ENCODE peak calls at places on chromosomes 2 and 18, in ten cellular contexts. One of them, this sample, is unnamed. For H3K27me3, the result is how much of the 10 kb centered on the place peaks cover.

GRCh38 chr2:223760838-223761502 is 76.4 kb downstream of the AP1S3 start:
- DNase-seq in PC-9: peak
- DNase-seq in IMR-90: peak
- DNase-seq in psoas muscle: no peak
- DNase-seq in upper lobe of right lung: no peak
- DNase-seq in right atrium auricular region: no peak
- DNase-seq in GM23248: peak
- DNase-seq in transverse colon: peak
- DNase-seq in cardiac muscle cell: no peak
- DNase-seq in NT2/D1: no peak
- DNase-seq in this sample: peak

GRCh38 chr2:158893057-158893456 is 75.4 kb upstream of the TANC1 start:
- DNase-seq in PC-9: no peak
- DNase-seq in IMR-90: peak
- DNase-seq in NT2/D1: no peak
- DNase-seq in cardiac muscle cell: no peak
- DNase-seq in psoas muscle: no peak
- DNase-seq in GM23248: peak
- DNase-seq in right atrium auricular region: no peak
- DNase-seq in transverse colon: no peak
- DNase-seq in upper lobe of right lung: no peak
- DNase-seq in this sample: peak

GRCh38 chr2:153404792-153405191 is 73.8 kb downstream of the RPRM start:
- DNase-seq in IMR-90: no peak
- DNase-seq in right atrium auricular region: no peak
- DNase-seq in upper lobe of right lung: no peak
- DNase-seq in GM23248: no peak
- DNase-seq in cardiac muscle cell: no peak
- DNase-seq in NT2/D1: no peak
- DNase-seq in transverse colon: no peak
- DNase-seq in psoas muscle: no peak
- DNase-seq in PC-9: no peak
- DNase-seq in this sample: no peak

GRCh38 chr2:205675861-205676516 is 6.3 kb upstream of the NRP2 start:
- DNase-seq in right atrium auricular region: no peak
- DNase-seq in cardiac muscle cell: peak
- DNase-seq in PC-9: no peak
- DNase-seq in IMR-90: peak
- DNase-seq in NT2/D1: peak
- DNase-seq in psoas muscle: no peak
- DNase-seq in transverse colon: no peak
- DNase-seq in GM23248: peak
- DNase-seq in upper lobe of right lung: no peak
- DNase-seq in this sample: no peak

GRCh38 chr2:43745457-43745856 is 28.4 kb upstream of the DYNC2LI1 start:
- DNase-seq in upper lobe of right lung: no peak
- DNase-seq in cardiac muscle cell: no peak
- DNase-seq in psoas muscle: no peak
- DNase-seq in GM23248: peak
- DNase-seq in NT2/D1: no peak
- DNase-seq in PC-9: no peak
- DNase-seq in IMR-90: peak
- DNase-seq in transverse colon: no peak
- DNase-seq in right atrium auricular region: no peak
- DNase-seq in this sample: no peak

GRCh38 chr2:138632066-138632465 is 130.5 kb downstream of the SPOPL start:
- DNase-seq in cardiac muscle cell: no peak
- DNase-seq in psoas muscle: no peak
- DNase-seq in upper lobe of right lung: no peak
- DNase-seq in NT2/D1: no peak
- DNase-seq in transverse colon: no peak
- DNase-seq in IMR-90: peak
- DNase-seq in GM23248: peak
- DNase-seq in right atrium auricular region: no peak
- DNase-seq in PC-9: no peak
- DNase-seq in this sample: no peak

GRCh38 chr18:36519358-36519757 is 221.8 kb downstream of the FHOD3 start:
- DNase-seq in psoas muscle: no peak
- DNase-seq in GM23248: peak
- DNase-seq in right atrium auricular region: no peak
- DNase-seq in transverse colon: no peak
- DNase-seq in NT2/D1: no peak
- DNase-seq in cardiac muscle cell: no peak
- DNase-seq in IMR-90: peak
- DNase-seq in PC-9: peak
- DNase-seq in upper lobe of right lung: no peak
- DNase-seq in this sample: no peak

GRCh38 chr2:119741868-119742267 is 17.9 kb upstream of the PTPN4 start:
- DNase-seq in psoas muscle: no peak
- DNase-seq in IMR-90: no peak
- DNase-seq in upper lobe of right lung: no peak
- DNase-seq in GM23248: no peak
- DNase-seq in NT2/D1: no peak
- DNase-seq in PC-9: no peak
- DNase-seq in cardiac muscle cell: no peak
- DNase-seq in transverse colon: no peak
- DNase-seq in right atrium auricular region: no peak
- DNase-seq in this sample: no peak

GRCh38 chr2:149038442-149039212 is at the start of gene LYPD6B:
- DNase-seq in GM23248: peak
- DNase-seq in NT2/D1: no peak
- DNase-seq in IMR-90: no peak
- DNase-seq in upper lobe of right lung: peak
- DNase-seq in cardiac muscle cell: peak
- DNase-seq in right atrium auricular region: no peak
- DNase-seq in PC-9: peak
- DNase-seq in transverse colon: peak
- DNase-seq in psoas muscle: no peak
- DNase-seq in this sample: no peak

GRCh38 chr2:136765256-136765735 is at the start of gene THSD7B:
- DNase-seq in GM23248: peak
- DNase-seq in cardiac muscle cell: no peak
- DNase-seq in upper lobe of right lung: peak
- DNase-seq in IMR-90: no peak
- DNase-seq in psoas muscle: no peak
- DNase-seq in PC-9: no peak
- DNase-seq in NT2/D1: no peak
- DNase-seq in transverse colon: no peak
- DNase-seq in right atrium auricular region: no peak
- DNase-seq in this sample: no peak

GRCh38 chr2:168192839-168193616 is 54.4 kb downstream of the STK39 start:
- DNase-seq in NT2/D1: no peak
- DNase-seq in PC-9: no peak
- DNase-seq in GM23248: no peak
- DNase-seq in right atrium auricular region: no peak
- DNase-seq in cardiac muscle cell: no peak
- DNase-seq in psoas muscle: no peak
- DNase-seq in transverse colon: no peak
- DNase-seq in IMR-90: no peak
- DNase-seq in upper lobe of right lung: no peak
- DNase-seq in this sample: no peak

GRCh38 chr2:25514043-25514627 is 159.2 kb downstream of the DTNB start:
- DNase-seq in GM23248: no peak
- DNase-seq in upper lobe of right lung: no peak
- DNase-seq in psoas muscle: no peak
- DNase-seq in NT2/D1: no peak
- DNase-seq in PC-9: no peak
- DNase-seq in cardiac muscle cell: no peak
- DNase-seq in IMR-90: no peak
- DNase-seq in transverse colon: no peak
- DNase-seq in right atrium auricular region: no peak
- DNase-seq in this sample: no peak

GRCh38 chr2:190119257-190119656 is 56.7 kb upstream of the MSTN start:
- DNase-seq in upper lobe of right lung: no peak
- DNase-seq in transverse colon: no peak
- DNase-seq in GM23248: peak
- DNase-seq in PC-9: no peak
- DNase-seq in cardiac muscle cell: peak
- DNase-seq in psoas muscle: no peak
- DNase-seq in IMR-90: no peak
- DNase-seq in right atrium auricular region: peak
- DNase-seq in NT2/D1: no peak
- DNase-seq in this sample: no peak

GRCh38 chr2:7031424-7032245 is 114.4 kb downstream of the RNF144A start:
- DNase-seq in transverse colon: peak
- DNase-seq in PC-9: peak
- DNase-seq in upper lobe of right lung: peak
- DNase-seq in psoas muscle: peak
- DNase-seq in IMR-90: no peak
- DNase-seq in GM23248: no peak
- DNase-seq in right atrium auricular region: no peak
- DNase-seq in NT2/D1: no peak
- DNase-seq in cardiac muscle cell: no peak
- DNase-seq in this sample: peak

GRCh38 chr18:46868171-46868921 is 49.0 kb downstream of the PIAS2 start:
- DNase-seq in psoas muscle: no peak
- DNase-seq in transverse colon: no peak
- DNase-seq in right atrium auricular region: no peak
- DNase-seq in upper lobe of right lung: no peak
- DNase-seq in IMR-90: no peak
- DNase-seq in cardiac muscle cell: no peak
- DNase-seq in PC-9: no peak
- DNase-seq in NT2/D1: no peak
- DNase-seq in GM23248: no peak
- DNase-seq in this sample: no peak

GRCh38 chr2:73700661-73701447 is 36.3 kb downstream of the TPRKB start:
- DNase-seq in psoas muscle: no peak
- DNase-seq in transverse colon: peak
- DNase-seq in NT2/D1: no peak
- DNase-seq in GM23248: no peak
- DNase-seq in cardiac muscle cell: no peak
- DNase-seq in upper lobe of right lung: no peak
- DNase-seq in PC-9: no peak
- DNase-seq in IMR-90: no peak
- DNase-seq in right atrium auricular region: no peak
- DNase-seq in this sample: no peak

GRCh38 chr2:15059870-15060617 is 427.5 kb downstream of the LRATD1 start:
- DNase-seq in IMR-90: no peak
- DNase-seq in right atrium auricular region: no peak
- DNase-seq in psoas muscle: no peak
- DNase-seq in NT2/D1: no peak
- DNase-seq in PC-9: no peak
- DNase-seq in upper lobe of right lung: no peak
- DNase-seq in transverse colon: no peak
- DNase-seq in GM23248: no peak
- DNase-seq in cardiac muscle cell: no peak
- DNase-seq in this sample: no peak

GRCh38 chr2:200773083-200773482 is 38.6 kb upstream of the BZW1 start:
- DNase-seq in NT2/D1: no peak
- DNase-seq in GM23248: no peak
- DNase-seq in psoas muscle: no peak
- DNase-seq in upper lobe of right lung: no peak
- DNase-seq in transverse colon: no peak
- DNase-seq in PC-9: no peak
- DNase-seq in cardiac muscle cell: no peak
- DNase-seq in right atrium auricular region: no peak
- DNase-seq in IMR-90: no peak
- DNase-seq in this sample: no peak
- H3K27me3 ChIP-seq in NT2/D1: under half
- H3K27me3 ChIP-seq in GM23248: under half
- H3K27me3 ChIP-seq in psoas muscle: under half
- H3K27me3 ChIP-seq in upper lobe of right lung: under half
- H3K27me3 ChIP-seq in transverse colon: under half
- H3K27me3 ChIP-seq in PC-9: under half
- H3K27me3 ChIP-seq in cardiac muscle cell: under half
- H3K27me3 ChIP-seq in right atrium auricular region: under half
- H3K27me3 ChIP-seq in IMR-90: under half
- H3K27me3 ChIP-seq in this sample: under half

GRCh38 chr2:173467751-173468150 is 113.1 kb downstream of the CDCA7 start:
- DNase-seq in PC-9: no peak
- DNase-seq in upper lobe of right lung: no peak
- DNase-seq in IMR-90: no peak
- DNase-seq in transverse colon: no peak
- DNase-seq in psoas muscle: no peak
- DNase-seq in NT2/D1: no peak
- DNase-seq in GM23248: no peak
- DNase-seq in cardiac muscle cell: no peak
- DNase-seq in right atrium auricular region: no peak
- DNase-seq in this sample: no peak

GRCh38 chr2:173468394-173468793 is 113.7 kb downstream of the CDCA7 start:
- DNase-seq in PC-9: no peak
- DNase-seq in transverse colon: no peak
- DNase-seq in psoas muscle: no peak
- DNase-seq in GM23248: no peak
- DNase-seq in IMR-90: no peak
- DNase-seq in cardiac muscle cell: no peak
- DNase-seq in upper lobe of right lung: no peak
- DNase-seq in right atrium auricular region: no peak
- DNase-seq in NT2/D1: no peak
- DNase-seq in this sample: no peak

DNA sequence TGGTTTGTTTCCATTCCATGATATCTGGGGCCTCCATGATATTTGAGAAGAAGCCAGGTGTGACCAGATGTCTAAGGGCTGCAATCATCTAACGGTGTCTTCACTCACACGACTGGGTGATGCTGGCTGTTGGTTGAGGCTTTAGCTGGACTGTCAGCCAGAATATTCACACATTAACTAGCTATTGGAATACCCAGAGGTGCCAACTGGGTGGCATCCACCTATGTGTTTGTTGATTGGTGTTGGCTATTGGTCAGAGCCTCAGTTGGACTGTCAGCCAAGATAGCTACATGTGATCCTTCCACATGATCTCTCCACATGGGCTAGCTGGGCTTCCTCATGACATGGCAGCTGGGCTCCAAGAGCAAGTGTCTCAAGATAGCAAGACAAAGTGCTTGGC is 117.4 kb downstream of the CDCA7 start:
- DNase-seq in cardiac muscle cell: no peak
- DNase-seq in PC-9: no peak
- DNase-seq in psoas muscle: no peak
- DNase-seq in transverse colon: no peak
- DNase-seq in upper lobe of right lung: no peak
- DNase-seq in NT2/D1: no peak
- DNase-seq in right atrium auricular region: no peak
- DNase-seq in GM23248: no peak
- DNase-seq in IMR-90: no peak
- DNase-seq in this sample: no peak
- H3K27me3 ChIP-seq in cardiac muscle cell: under half
- H3K27me3 ChIP-seq in PC-9: under half
- H3K27me3 ChIP-seq in psoas muscle: under half
- H3K27me3 ChIP-seq in transverse colon: under half
- H3K27me3 ChIP-seq in upper lobe of right lung: under half
- H3K27me3 ChIP-seq in NT2/D1: under half
- H3K27me3 ChIP-seq in right atrium auricular region: under half
- H3K27me3 ChIP-seq in GM23248: under half
- H3K27me3 ChIP-seq in IMR-90: under half
- H3K27me3 ChIP-seq in this sample: under half

GRCh38 chr2:112923237-112923966 is 12.4 kb downstream of the IL37 start:
- DNase-seq in cardiac muscle cell: peak
- DNase-seq in IMR-90: no peak
- DNase-seq in right atrium auricular region: no peak
- DNase-seq in NT2/D1: no peak
- DNase-seq in upper lobe of right lung: no peak
- DNase-seq in PC-9: no peak
- DNase-seq in GM23248: peak
- DNase-seq in psoas muscle: no peak
- DNase-seq in transverse colon: no peak
- DNase-seq in this sample: no peak
- H3K27me3 ChIP-seq in cardiac muscle cell: under half
- H3K27me3 ChIP-seq in IMR-90: under half
- H3K27me3 ChIP-seq in right atrium auricular region: under half
- H3K27me3 ChIP-seq in NT2/D1: under half
- H3K27me3 ChIP-seq in upper lobe of right lung: under half
- H3K27me3 ChIP-seq in PC-9: under half
- H3K27me3 ChIP-seq in GM23248: under half
- H3K27me3 ChIP-seq in psoas muscle: under half
- H3K27me3 ChIP-seq in transverse colon: under half
- H3K27me3 ChIP-seq in this sample: under half

GRCh38 chr2:216691210-216691741 is 4.1 kb downstream of the IGFBP5 start:
- DNase-seq in right atrium auricular region: peak
- DNase-seq in upper lobe of right lung: peak
- DNase-seq in transverse colon: peak
- DNase-seq in cardiac muscle cell: peak
- DNase-seq in NT2/D1: peak
- DNase-seq in GM23248: peak
- DNase-seq in psoas muscle: peak
- DNase-seq in IMR-90: peak
- DNase-seq in PC-9: peak
- DNase-seq in this sample: no peak
- H3K27me3 ChIP-seq in right atrium auricular region: under half
- H3K27me3 ChIP-seq in upper lobe of right lung: under half
- H3K27me3 ChIP-seq in transverse colon: half or more
- H3K27me3 ChIP-seq in cardiac muscle cell: under half
- H3K27me3 ChIP-seq in NT2/D1: under half
- H3K27me3 ChIP-seq in GM23248: under half
- H3K27me3 ChIP-seq in psoas muscle: under half
- H3K27me3 ChIP-seq in IMR-90: under half
- H3K27me3 ChIP-seq in PC-9: under half
- H3K27me3 ChIP-seq in this sample: under half